ENCODE peak calls at places on chromosomes 11 and 22, in four cellular contexts. N is WTC11, V is dorsolateral prefrontal cortex, I is OCI-LY7. L is an unnamed sample.

GRCh38 chr22:47059076-47059475 is 296.6 kb downstream of the TBC1D22A start:
- DNase-seq in N (no peak), V (no peak), I (peak), L (no peak)

GRCh38 chr11:66044757-66045156 is 4.2 kb downstream of the GAL3ST3 start:
- DNase-seq in N (no peak), V (no peak), I (no peak), L (no peak)

GRCh38 chr11:46845740-46846509 is at the start of gene CKAP5:
- DNase-seq in N (peak), V (peak), I (peak), L (peak)

GRCh38 chr22:40237788-40238424 is 60.2 kb downstream of the TNRC6B start:
- DNase-seq in N (no peak), V (no peak), I (no peak), L (peak)

GRCh38 chr22:48943567-48944432 is 883.9 kb downstream of the BRD1 start:
- DNase-seq in N (peak), V (peak), I (peak), L (no peak)

GRCh38 chr11:114416441-114416928 is 16.0 kb downstream of the RBM7 start:
- DNase-seq in N (no peak), V (no peak), I (no peak), L (no peak)

GRCh38 chr11:128180446-128181089 is 406.8 kb downstream of the ETS1 start:
- DNase-seq in N (no peak), V (no peak), I (no peak), L (no peak)

GRCh38 chr11:1832989-1833365 is 1.8 kb upstream of the SYT8 start:
- DNase-seq in N (peak), V (no peak), I (no peak), L (no peak)

GRCh38 chr22:37486224-37486845 is at the start of gene MFNG:
- DNase-seq in N (peak), V (peak), I (peak), L (peak)

GRCh38 chr11:124277809-124278208 is 21.6 kb downstream of the OR8G5 start:
- DNase-seq in N (no peak), V (no peak), I (peak), L (no peak)

GRCh38 chr22:21755855-21756284 is 20.3 kb upstream of the YPEL1 start:
- DNase-seq in N (no peak), V (no peak), I (no peak), L (peak)

GRCh38 chr11:86523738-86524602 is 148.4 kb downstream of the ME3 start:
- DNase-seq in N (no peak), V (no peak), I (no peak), L (no peak)

GRCh38 chr11:61057615-61058014 is 44.7 kb upstream of the CD5 start:
- DNase-seq in N (no peak), V (no peak), I (no peak), L (no peak)

GRCh38 chr11:102994101-102994500 is 38.6 kb upstream of the MMP13 start:
- DNase-seq in N (no peak), V (no peak), I (no peak), L (no peak)

GRCh38 chr22:36659762-36660509 is 43.6 kb downstream of the CACNG2 start:
- DNase-seq in N (no peak), V (peak), I (no peak), L (peak)

GRCh38 chr11:132792341-132793140 is 739.8 kb downstream of the OPCML start:
- DNase-seq in N (peak), V (no peak), I (no peak), L (peak)

GRCh38 chr11:61842421-61842820 is 14.3 kb downstream of the FADS2 start:
- DNase-seq in N (no peak), V (no peak), I (no peak), L (no peak)

GRCh38 chr22:26524870-26525269 is 12.6 kb upstream of the TFIP11 start:
- DNase-seq in N (no peak), V (no peak), I (no peak), L (no peak)

GRCh38 chr11:24234822-24235508 is 261.9 kb upstream of the LUZP2 start:
- DNase-seq in N (no peak), V (no peak), I (no peak), L (no peak)
- TF ChIP-seq CTCF in N (no peak), V (no peak), I (no peak), L (no peak)

GRCh38 chr11:57513911-57514537 is 1.5 kb downstream of the SLC43A1 start:
- DNase-seq in N (peak), V (no peak), I (peak), L (peak)

GRCh38 chr11:57514538-57515331 is 767 bp downstream of the SLC43A1 start:
- DNase-seq in N (peak), V (peak), I (peak), L (peak)

GRCh38 chr11:57516061-57516443 is 550 bp upstream of the SLC43A1 start:
- DNase-seq in N (no peak), V (no peak), I (no peak), L (no peak)

GRCh38 chr11:57513446-57513795 is 2.1 kb downstream of the SLC43A1 start:
- DNase-seq in N (no peak), V (no peak), I (no peak), L (no peak)

DNA sequence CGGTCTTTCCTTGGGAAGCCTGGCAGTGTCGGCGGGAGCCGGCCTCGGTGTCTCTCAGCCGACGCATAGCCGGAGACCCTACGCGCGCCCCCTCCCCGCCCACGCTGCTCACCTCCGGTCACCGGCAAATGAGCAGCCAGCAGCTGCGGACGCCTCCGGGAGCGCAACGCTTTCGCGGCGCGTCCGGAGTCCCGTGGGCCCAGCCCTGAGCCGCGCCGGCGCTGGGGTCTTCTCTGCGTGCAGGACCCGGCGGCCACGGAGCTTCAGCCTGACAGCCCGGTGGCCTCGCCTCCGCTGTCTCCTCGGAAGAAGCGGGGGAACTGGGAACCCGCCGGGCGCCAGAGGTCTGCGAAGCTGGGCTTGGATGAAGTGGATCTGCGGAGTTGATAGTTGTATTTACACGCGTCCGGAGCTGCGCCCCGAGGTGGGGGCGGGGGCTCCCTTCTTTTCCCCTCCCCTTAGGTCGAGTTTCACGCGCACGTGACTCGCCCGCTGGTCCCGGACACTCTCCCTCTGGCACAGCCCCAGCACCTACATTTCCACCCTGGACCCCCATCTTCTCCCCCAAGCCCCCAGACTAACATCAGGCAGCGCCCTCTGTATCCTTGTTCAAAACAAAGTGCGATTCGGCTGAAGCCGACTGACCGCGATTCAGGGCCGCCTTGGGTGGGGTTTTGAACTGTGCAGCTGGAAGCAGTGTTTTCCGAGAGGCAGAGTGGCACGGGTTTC is at the start of gene SLC43A1:
- DNase-seq in N (peak), V (peak), I (peak), L (peak)
- TF ChIP-seq CTCF in N (no peak), V (no peak), I (peak), L (no peak)

DNA sequence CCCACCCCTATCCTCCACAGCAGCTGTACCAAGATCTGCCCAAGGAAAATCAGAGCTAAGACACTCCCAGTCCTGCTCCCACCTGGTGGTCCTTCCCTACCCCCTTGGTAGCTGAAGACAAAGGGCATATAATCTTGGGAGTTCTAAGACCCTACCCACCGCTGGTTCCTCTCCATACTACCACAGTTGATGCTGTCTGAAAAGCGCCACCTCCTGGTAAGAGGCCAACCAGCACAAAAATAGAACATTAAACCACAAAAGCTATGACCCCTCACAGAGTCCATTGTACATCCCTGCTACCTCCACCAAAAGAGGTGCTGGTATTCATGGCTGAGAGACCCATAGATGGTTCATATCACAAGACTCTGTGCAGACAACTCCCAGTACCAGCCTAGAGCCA is 161.5 kb upstream of the ARHGAP42 start:
- DNase-seq in N (peak), V (no peak), I (no peak), L (no peak)
- TF ChIP-seq CTCF in N (peak), V (no peak), I (peak), L (peak)

DNA sequence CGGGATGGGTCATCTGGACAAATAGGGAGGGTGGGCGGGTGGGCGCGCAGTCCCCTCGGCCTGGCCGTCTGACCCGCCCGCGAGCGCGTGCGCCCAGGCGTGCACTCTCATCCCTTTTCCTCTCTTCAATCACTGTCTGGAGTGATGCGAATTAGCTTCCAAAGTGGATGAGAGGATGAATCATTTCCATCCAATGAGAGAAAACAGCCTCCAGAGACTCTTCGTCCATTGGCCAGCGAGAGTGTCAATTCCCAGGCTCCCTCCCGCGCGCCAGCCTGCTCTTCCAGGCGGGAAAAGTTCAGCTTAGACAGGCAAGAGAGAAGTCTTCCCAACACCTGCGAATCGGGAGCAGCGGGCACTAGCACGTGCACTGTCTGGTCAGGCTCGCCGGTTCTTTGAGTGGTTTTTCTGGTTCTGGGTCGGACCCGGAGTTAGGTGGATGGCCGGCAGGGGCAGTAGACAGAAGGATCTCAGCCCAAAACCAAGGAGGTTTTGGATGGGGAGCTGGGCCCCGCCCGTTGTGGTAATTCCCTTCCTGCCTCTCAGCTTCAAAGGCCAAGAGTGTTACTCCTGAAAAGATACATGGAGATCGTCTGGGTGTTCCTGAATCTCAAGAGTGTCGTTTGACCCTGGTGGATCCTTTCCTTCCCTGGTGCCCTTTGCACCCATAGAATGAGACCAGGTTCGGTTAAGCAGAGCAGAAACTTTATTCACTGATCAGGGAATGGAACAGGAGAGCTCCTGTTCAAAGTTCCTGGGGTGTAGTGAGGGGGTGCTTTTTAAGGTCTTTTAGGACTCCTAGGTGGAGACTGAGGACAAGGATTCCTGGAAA is 33.4 kb upstream of the GLYATL1 start:
- DNase-seq in N (peak), V (peak), I (no peak), L (no peak)
- TF ChIP-seq CTCF in N (no peak), V (peak), I (no peak), L (no peak)

GRCh38 chr22:45640941-45641621 is 30.6 kb upstream of the ATXN10 start:
- DNase-seq in N (no peak), V (no peak), I (no peak), L (no peak)

GRCh38 chr22:45638197-45638596 is 33.4 kb upstream of the ATXN10 start:
- DNase-seq in N (no peak), V (no peak), I (no peak), L (no peak)

GRCh38 chr22:45640291-45640940 is 31.2 kb upstream of the ATXN10 start:
- DNase-seq in N (no peak), V (no peak), I (no peak), L (no peak)

GRCh38 chr22:45639747-45640102 is 31.9 kb upstream of the ATXN10 start:
- DNase-seq in N (no peak), V (no peak), I (no peak), L (no peak)

GRCh38 chr22:45638834-45639746 is 32.5 kb upstream of the ATXN10 start:
- DNase-seq in N (no peak), V (no peak), I (no peak), L (no peak)
- TF ChIP-seq CTCF in N (no peak), V (no peak), I (no peak), L (no peak)

GRCh38 chr11:34314176-34314575 is 43.6 kb downstream of the ABTB2 start:
- DNase-seq in N (no peak), V (no peak), I (no peak), L (no peak)
- TF ChIP-seq CTCF in N (no peak), V (no peak), I (no peak), L (no peak)

GRCh38 chr11:126968915-126969314 is 31.7 kb downstream of the KIRREL3 start:
- DNase-seq in N (peak), V (no peak), I (no peak), L (no peak)

GRCh38 chr11:126973051-126973450 is 27.5 kb downstream of the KIRREL3 start:
- DNase-seq in N (no peak), V (no peak), I (no peak), L (no peak)

GRCh38 chr11:126971305-126971704 is 29.3 kb downstream of the KIRREL3 start:
- DNase-seq in N (no peak), V (no peak), I (no peak), L (no peak)

GRCh38 chr11:126965331-126965730 is 35.2 kb downstream of the KIRREL3 start:
- DNase-seq in N (no peak), V (no peak), I (no peak), L (no peak)

DNA sequence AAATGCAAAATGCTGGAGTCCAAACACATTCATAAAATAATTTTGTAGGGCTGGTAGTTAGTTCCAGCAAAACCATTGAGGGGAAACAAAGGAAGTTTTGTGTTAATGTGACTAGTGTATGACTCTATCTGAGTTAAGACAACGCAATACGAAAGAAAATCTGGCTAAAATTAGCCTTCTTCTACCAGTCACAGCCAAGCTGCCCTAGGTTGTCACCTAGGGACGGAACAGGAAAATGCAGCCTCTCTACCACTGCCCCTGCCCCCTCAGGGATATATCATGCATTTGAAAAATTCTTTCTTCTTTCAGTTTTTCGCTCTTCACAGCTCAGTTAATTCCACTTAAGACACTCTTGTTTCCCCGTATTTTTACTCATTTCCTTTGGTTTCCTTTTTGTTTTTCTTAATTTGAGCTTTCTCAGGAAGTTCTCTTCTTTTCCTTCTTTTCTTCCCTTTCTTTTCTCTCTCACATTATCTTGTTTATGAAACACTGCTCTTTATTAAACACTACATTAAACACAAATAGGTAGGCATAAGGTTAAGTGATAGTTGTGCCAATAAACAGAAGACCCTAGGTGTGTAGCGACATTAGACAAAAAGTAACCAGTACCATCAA is 30.6 kb downstream of the KIRREL3 start:
- DNase-seq in N (peak), V (no peak), I (no peak), L (no peak)
- TF ChIP-seq CTCF in N (peak), V (peak), I (peak), L (no peak)

GRCh38 chr11:72091292-72091691 is 10.6 kb downstream of the LRRC51 start:
- DNase-seq in N (peak), V (peak), I (peak), L (peak)
- TF ChIP-seq CTCF in N (peak), V (peak), I (peak), L (peak)

GRCh38 chr11:3091846-3092602 is 34.8 kb upstream of the CARS1 start:
- DNase-seq in N (peak), V (peak), I (peak), L (peak)
- TF ChIP-seq CTCF in N (peak), V (peak), I (peak), L (peak)

L was measured in GM13976.